ENCODE peak calls at places on chromosomes 16 and 17, in nine cellular contexts. O is heart right ventricle, Y is colonic mucosa, K is upper lobe of right lung, L is uterus, P is neural progenitor cell, H is MM.1S, S is AG04450, T is left ventricle myocardium inferior. V is an unnamed sample.

GRCh38 chr16:75462804-75463203 is 1.7 kb downstream of the TMEM170A start:
- DNase-seq in H (peak; percentile 8), O (no peak), K (no peak), Y (no peak), S (no peak), L (no peak), P (no peak), T (no peak), V (no peak)

GRCh38 chr17:50542795-50543774 is 3.9 kb upstream of the SPATA20 start:
- DNase-seq in H (no peak), L (no peak), Y (peak; percentile 89), T (no peak), K (peak; percentile 85), P (no peak), S (no peak), O (no peak), V (no peak)

GRCh38 chr16:57760357-57761160 is 25.0 kb downstream of the KATNB1 start:
- DNase-seq in L (no peak), H (no peak), Y (no peak), S (no peak), K (no peak), T (no peak), P (no peak), O (no peak), V (no peak)

GRCh38 chr16:81752225-81752875 is 26.7 kb upstream of the PLCG2 start:
- DNase-seq in K (peak; percentile 84), O (peak; percentile 64), S (no peak), T (peak; percentile 63), P (no peak), L (no peak), Y (peak; percentile 43), H (peak; percentile 50), V (no peak)

GRCh38 chr17:4140125-4140524 is 2.7 kb downstream of the ZZEF1 start:
- DNase-seq in T (no peak), P (no peak), K (no peak), S (no peak), O (no peak), H (no peak), Y (no peak), L (no peak), V (no peak)

GRCh38 chr17:46157443-46158107 is 35.7 kb downstream of the KANSL1 start:
- DNase-seq in K (no peak), Y (no peak), O (no peak), S (no peak), T (no peak), L (no peak), H (no peak), P (no peak), V (no peak)

GRCh38 chr17:45147102-45147580 is 1.1 kb upstream of the HEXIM1 start:
- DNase-seq in T (no peak), L (no peak), S (no peak), H (no peak), Y (no peak), P (peak; percentile 92), K (no peak), O (peak; percentile 87), V (no peak)

GRCh38 chr17:72121164-72122001 is 563 bp downstream of the SOX9 start:
- DNase-seq in L (no peak), O (peak; percentile 44), H (no peak), Y (peak; percentile 58), T (peak; percentile 36), K (peak; percentile 79), S (no peak), P (peak; percentile 71), V (no peak)

GRCh38 chr16:3744018-3744417 is 26.7 kb upstream of the TRAP1 start:
- DNase-seq in K (no peak), Y (no peak), O (no peak), S (no peak), P (no peak), H (no peak), L (no peak), T (no peak), V (no peak)

GRCh38 chr17:59783221-59784016 is 76.0 kb downstream of the VMP1 start:
- DNase-seq in L (no peak), K (no peak), S (no peak), P (no peak), H (no peak), Y (no peak), O (no peak), T (no peak), V (no peak)

GRCh38 chr17:76538281-76538931 is 897 bp upstream of the CYGB start:
- DNase-seq in S (no peak), Y (no peak), T (peak; percentile 25), P (peak; percentile 64), O (no peak), H (no peak), K (peak; percentile 68), L (no peak), V (no peak)

GRCh38 chr17:33459078-33459940 is 166.2 kb upstream of the ASIC2 start:
- DNase-seq in Y (no peak), O (no peak), H (peak; percentile 56), S (no peak), K (no peak), L (no peak), P (no peak), T (no peak), V (no peak)
- TF ChIP-seq CTCF in Y (no peak), O (no peak), H (peak; percentile 35), S (no peak), K (no peak), L (no peak), P (no peak), T (no peak), V (no peak)

GRCh38 chr16:12091569-12092346 is 115.2 kb downstream of the SNX29 start:
- DNase-seq in H (no peak), Y (no peak), K (peak; percentile 34), P (peak; percentile 58), O (no peak), S (no peak), L (no peak), T (no peak), V (no peak)

GRCh38 chr16:12090162-12090552 is 113.6 kb downstream of the SNX29 start:
- DNase-seq in T (no peak), Y (no peak), S (no peak), K (peak; percentile 57), L (no peak), P (peak; percentile 26), O (no peak), H (no peak), V (no peak)

GRCh38 chr16:12086861-12087260 is 110.3 kb downstream of the SNX29 start:
- DNase-seq in S (no peak), O (no peak), T (no peak), K (no peak), Y (no peak), H (no peak), P (no peak), L (no peak), V (peak; percentile 13)

GRCh38 chr16:12087901-12088364 is 111.4 kb downstream of the SNX29 start:
- DNase-seq in H (no peak), S (no peak), T (peak; percentile 58), K (peak; percentile 68), P (no peak), Y (no peak), O (peak; percentile 29), L (no peak), V (no peak)

GRCh38 chr16:12089492-12090161 is 113.1 kb downstream of the SNX29 start:
- DNase-seq in T (peak; percentile 37), P (peak; percentile 50), K (peak; percentile 78), O (peak; percentile 21), S (peak; percentile 30), H (no peak), Y (peak; percentile 54), L (no peak), V (peak; percentile 77)
- H3K4me3 ChIP-seq in T (peak overlapping the region; percentile 49), P (peak overlapping the region; percentile 45), K (peak overlapping the region; percentile 17), O (peak overlapping the region; percentile 39), S (peak overlapping the region; percentile 34), H (no peak overlapping the region), Y (no peak overlapping the region), L (no peak overlapping the region), V (peak overlapping the region; percentile 22)

GRCh38 chr17:39634384-39634871 is 2.5 kb upstream of the STARD3 start:
- DNase-seq in S (no peak), O (no peak), Y (no peak), T (no peak), H (peak; percentile 49), L (no peak), K (no peak), P (peak; percentile 68), V (no peak)

GRCh38 chr17:39632153-39632941 is 4.6 kb upstream of the STARD3 start:
- DNase-seq in L (no peak), T (no peak), Y (peak; percentile 96), H (no peak), O (no peak), P (no peak), S (no peak), K (peak; percentile 72), V (no peak)

GRCh38 chr17:39631403-39631802 is 4.7 kb downstream of the PPP1R1B start:
- DNase-seq in H (no peak), L (no peak), P (no peak), T (no peak), Y (peak; percentile 71), O (no peak), K (peak; percentile 79), S (no peak), V (no peak)

GRCh38 chr17:39635614-39636176 is 1.2 kb upstream of the STARD3 start:
- DNase-seq in H (no peak), K (no peak), S (no peak), T (no peak), O (no peak), P (no peak), Y (no peak), L (no peak), V (no peak)

DNA sequence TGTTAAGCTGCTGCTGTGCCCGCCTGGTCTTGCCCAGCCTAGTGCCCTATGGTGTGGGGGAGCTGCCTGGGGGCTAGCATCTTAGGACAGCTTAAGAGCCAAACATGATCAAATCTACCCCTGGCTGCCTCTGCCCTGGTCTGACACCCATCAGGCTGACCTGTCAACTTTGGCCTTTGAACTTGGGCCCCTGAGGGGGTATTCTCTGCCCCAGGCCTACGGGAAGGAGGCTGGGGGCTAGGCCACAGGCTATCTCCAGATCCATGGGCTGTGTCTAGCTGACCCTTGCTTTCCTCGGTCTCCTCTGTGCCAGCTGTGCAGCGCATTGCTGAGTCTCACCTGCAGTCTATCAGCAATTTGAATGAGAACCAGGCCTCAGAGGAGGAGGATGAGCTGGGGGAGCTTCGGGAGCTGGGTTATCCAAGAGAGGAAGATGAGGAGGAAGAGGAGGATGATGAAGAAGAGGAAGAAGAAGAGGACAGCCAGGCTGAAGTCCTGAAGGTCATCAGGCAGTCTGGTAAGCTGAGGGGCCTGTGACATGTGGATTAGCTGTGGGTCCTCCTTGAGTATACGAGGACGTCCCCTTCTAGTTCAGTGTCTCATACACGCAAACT is 3.3 kb upstream of the STARD3 start:
- DNase-seq in O (no peak), P (no peak), T (no peak), S (no peak), L (no peak), H (no peak), Y (no peak), K (no peak), V (no peak)
- H3K27ac ChIP-seq in O (no peak overlapping the region), P (no peak overlapping the region), T (no peak overlapping the region), S (no peak overlapping the region), L (no peak overlapping the region), H (no peak overlapping the region), Y (peak overlapping the region; percentile 72), K (no peak overlapping the region), V (peak overlapping the region; percentile 80)

DNA sequence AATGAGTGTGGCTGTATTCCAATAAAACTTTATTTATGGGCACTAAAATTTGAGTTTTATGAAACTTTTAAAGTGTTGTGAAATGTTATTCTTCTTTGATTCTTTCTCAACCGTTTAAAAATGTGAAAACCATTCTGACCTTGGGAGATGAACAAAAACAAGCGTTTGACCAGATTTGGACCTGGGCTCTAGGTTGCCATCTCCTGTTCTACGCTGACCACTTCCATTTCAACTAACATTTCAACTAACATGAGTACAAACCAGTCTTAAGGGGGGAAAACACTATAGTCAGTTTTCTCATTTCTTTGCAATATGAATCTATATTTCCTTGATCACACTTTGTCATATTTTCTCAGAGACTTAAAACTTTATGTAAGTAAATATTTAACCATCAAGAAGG is 118.4 kb upstream of the IRX5 start:
- DNase-seq in Y (no peak), P (no peak), K (no peak), S (no peak), T (no peak), L (no peak), O (no peak), H (no peak), V (no peak)
- TF ChIP-seq CTCF in Y (no peak), P (peak; percentile 26), K (peak; percentile 15), S (no peak), T (peak; percentile 51), L (no peak), O (peak; percentile 30), H (no peak), V (no peak)

V was measured in suprapubic skin.